ENCODE peak calls at places on chromosomes 4 and X, in eight cellular contexts. M, U, B, Y, V, E, X and O are unnamed samples.
A peak's percentile ranks its signal among the peaks of the same experiment; 100 is the strongest.

GRCh38 chr4:55781809-55782208 is 37.8 kb upstream of the EXOC1L start:
- ATAC-seq in M (no peak), U (no peak), B (peak; percentile 79), Y (no peak), V (no peak), E (no peak), X (no peak), O (no peak)

GRCh38 chrX:11190745-11191510 is 79.8 kb downstream of the HCCS start:
- ATAC-seq in M (no peak), U (no peak), B (peak; percentile 81), Y (no peak), V (no peak), E (no peak), X (no peak), O (no peak)

GRCh38 chr4:138681000-138681604 is 334.5 kb upstream of the NOCT start:
- ATAC-seq in M (no peak), U (peak; percentile 63), B (peak; percentile 77), Y (peak; percentile 51), V (peak; percentile 86), E (no peak), X (peak; percentile 90), O (peak; percentile 46)

GRCh38 chr4:8573266-8573665 is 6.9 kb upstream of the GPR78 start:
- ATAC-seq in M (no peak), U (no peak), B (no peak), Y (no peak), V (no peak), E (no peak), X (no peak), O (no peak)

GRCh38 chr4:86033171-86033570 is 326.7 kb downstream of the MAPK10 start:
- ATAC-seq in M (peak; percentile 89), U (peak; percentile 65), B (peak; percentile 64), Y (no peak), V (peak; percentile 86), E (no peak), X (peak; percentile 57), O (no peak)

GRCh38 chr4:1154523-1155182 is 17.7 kb downstream of the SPON2 start:
- ATAC-seq in M (peak; percentile 26), U (peak; percentile 62), B (peak; percentile 18), Y (no peak), V (peak; percentile 56), E (no peak), X (peak; percentile 64), O (no peak)

GRCh38 chrX:18895157-18895952 is 88.6 kb downstream of the PHKA2 start:
- ATAC-seq in M (peak; percentile 85), U (peak; percentile 86), B (peak; percentile 81), Y (no peak), V (peak; percentile 55), E (no peak), X (peak; percentile 32), O (no peak)

GRCh38 chr4:119471259-119471658 is 149.3 kb upstream of the FABP2 start:
- ATAC-seq in M (no peak), U (no peak), B (no peak), Y (no peak), V (no peak), E (no peak), X (no peak), O (no peak)

GRCh38 chrX:39311646-39312045 is 510.4 kb downstream of the MID1IP1 start:
- ATAC-seq in M (no peak), U (no peak), B (no peak), Y (no peak), V (no peak), E (no peak), X (no peak), O (no peak)

GRCh38 chr4:123304151-123305021 is 92.2 kb upstream of the SPRY1 start:
- ATAC-seq in M (peak; percentile 70), U (no peak), B (no peak), Y (peak; percentile 76), V (peak; percentile 72), E (peak; percentile 70), X (no peak), O (peak; percentile 56)

GRCh38 chr4:144289687-144290433 is 149.3 kb upstream of the GYPA start:
- ATAC-seq in M (no peak), U (no peak), B (no peak), Y (no peak), V (no peak), E (no peak), X (no peak), O (no peak)

GRCh38 chrX:86023806-86024205 is 23.6 kb downstream of the CHM start:
- ATAC-seq in M (no peak), U (no peak), B (no peak), Y (no peak), V (no peak), E (no peak), X (no peak), O (no peak)

GRCh38 chrX:9737363-9737762 is 28.3 kb downstream of the GPR143 start:
- ATAC-seq in M (no peak), U (no peak), B (no peak), Y (no peak), V (no peak), E (no peak), X (no peak), O (no peak)

GRCh38 chr4:78299565-78299972 is 242.4 kb downstream of the FRAS1 start:
- ATAC-seq in M (no peak), U (no peak), B (no peak), Y (no peak), V (peak; percentile 50), E (no peak), X (peak; percentile 40), O (peak; percentile 45)

GRCh38 chr4:6926681-6927478 is 17.3 kb downstream of the TBC1D14 start:
- ATAC-seq in M (no peak), U (peak; percentile 20), B (peak; percentile 8), Y (peak; percentile 87), V (peak; percentile 60), E (peak; percentile 60), X (peak; percentile 88), O (no peak)

GRCh38 chrX:10254746-10255145 is 98.0 kb downstream of the CLCN4 start:
- ATAC-seq in M (no peak), U (no peak), B (peak; percentile 18), Y (no peak), V (no peak), E (no peak), X (no peak), O (no peak)

GRCh38 chr4:82739292-82740190 is 59.1 kb downstream of the SCD5 start:
- ATAC-seq in M (peak; percentile 86), U (peak; percentile 80), B (peak; percentile 93), Y (peak; percentile 100), V (peak; percentile 93), E (peak; percentile 99), X (peak; percentile 100), O (peak; percentile 83)